ENCODE peak calls at places on chromosomes 1 and 21, in five cellular contexts. A is esophagus muscularis mucosa, Y is K562, V is sigmoid colon, W is GM12878. B is an unnamed sample.

GRCh38 chr1:111745670-111746613 is 6.7 kb upstream of the INKA2 start:
- DNase-seq in A (no peak), Y (no peak), W (no peak), V (peak; percentile 81), B (no peak)

GRCh38 chr1:30229960-30230359 is 493.4 kb downstream of the MATN1 start:
- DNase-seq in Y (no peak), V (no peak), W (no peak), A (no peak), B (no peak)

GRCh38 chr1:83746234-83746633 is 252.7 kb downstream of the TTLL7 start:
- DNase-seq in W (peak; percentile 23), V (no peak), Y (no peak), A (no peak), B (no peak)

GRCh38 chr21:28805885-28806284 is 186.8 kb downstream of the LTN1 start:
- DNase-seq in V (no peak), A (no peak), W (no peak), Y (no peak), B (no peak)

GRCh38 chr1:182657026-182657425 is 27.4 kb downstream of the RGS8 start:
- DNase-seq in Y (no peak), V (no peak), A (no peak), W (no peak), B (no peak)

GRCh38 chr1:74534241-74534640 is 21.8 kb upstream of the LRRC53 start:
- DNase-seq in Y (no peak), A (no peak), V (no peak), W (no peak), B (no peak)

GRCh38 chr21:33424214-33424613 is 21.0 kb downstream of the IFNGR2 start:
- DNase-seq in A (no peak), Y (no peak), W (no peak), V (no peak), B (no peak)

GRCh38 chr1:1911390-1912041 is 3.5 kb upstream of the CALML6 start:
- DNase-seq in V (peak; percentile 59), Y (no peak), W (no peak), A (no peak), B (peak; percentile 5)

GRCh38 chr1:12014141-12014981 is 4.9 kb upstream of the MIIP start:
- DNase-seq in Y (peak; percentile 72), W (no peak), V (no peak), A (no peak), B (no peak)

GRCh38 chr1:117120774-117121588 is 568 bp downstream of the TRIM45 start:
- DNase-seq in W (no peak), Y (peak; percentile 14), A (no peak), V (no peak), B (no peak)

GRCh38 chr1:229006121-229006870 is 264.6 kb upstream of the RAB4A start:
- DNase-seq in V (no peak), A (no peak), W (no peak), Y (no peak), B (no peak)

GRCh38 chr1:114122891-114123621 is 30.6 kb downstream of the SYT6 start:
- DNase-seq in A (no peak), V (peak; percentile 50), Y (no peak), W (no peak), B (no peak)

GRCh38 chr1:212452323-212453155 is 19.8 kb downstream of the NENF start:
- DNase-seq in V (peak; percentile 61), W (no peak), Y (no peak), A (no peak), B (no peak)

GRCh38 chr1:232334811-232335210 is 295.1 kb downstream of the SIPA1L2 start:
- DNase-seq in A (no peak), V (no peak), W (no peak), Y (no peak), B (no peak)

GRCh38 chr1:38020361-38020760 is 7.8 kb downstream of the UTP11 start:
- DNase-seq in W (no peak), V (no peak), A (no peak), Y (no peak), B (no peak)

GRCh38 chr1:234538062-234538731 is 59.2 kb upstream of the TARBP1 start:
- DNase-seq in A (no peak), Y (no peak), W (no peak), V (peak; percentile 65), B (peak; percentile 70)

GRCh38 chr1:77288275-77288674 is 6.5 kb downstream of the AK5 start:
- DNase-seq in A (no peak), V (no peak), Y (no peak), W (no peak), B (no peak)

GRCh38 chr1:242568666-242569065 is 44.2 kb upstream of the PLD5 start:
- DNase-seq in Y (peak; percentile 3), A (no peak), W (no peak), V (no peak), B (no peak)

GRCh38 chr1:152502496-152503180 is 8.0 kb upstream of the LCE5A start:
- DNase-seq in V (no peak), W (no peak), Y (no peak), A (peak; percentile 70), B (no peak)

DNA sequence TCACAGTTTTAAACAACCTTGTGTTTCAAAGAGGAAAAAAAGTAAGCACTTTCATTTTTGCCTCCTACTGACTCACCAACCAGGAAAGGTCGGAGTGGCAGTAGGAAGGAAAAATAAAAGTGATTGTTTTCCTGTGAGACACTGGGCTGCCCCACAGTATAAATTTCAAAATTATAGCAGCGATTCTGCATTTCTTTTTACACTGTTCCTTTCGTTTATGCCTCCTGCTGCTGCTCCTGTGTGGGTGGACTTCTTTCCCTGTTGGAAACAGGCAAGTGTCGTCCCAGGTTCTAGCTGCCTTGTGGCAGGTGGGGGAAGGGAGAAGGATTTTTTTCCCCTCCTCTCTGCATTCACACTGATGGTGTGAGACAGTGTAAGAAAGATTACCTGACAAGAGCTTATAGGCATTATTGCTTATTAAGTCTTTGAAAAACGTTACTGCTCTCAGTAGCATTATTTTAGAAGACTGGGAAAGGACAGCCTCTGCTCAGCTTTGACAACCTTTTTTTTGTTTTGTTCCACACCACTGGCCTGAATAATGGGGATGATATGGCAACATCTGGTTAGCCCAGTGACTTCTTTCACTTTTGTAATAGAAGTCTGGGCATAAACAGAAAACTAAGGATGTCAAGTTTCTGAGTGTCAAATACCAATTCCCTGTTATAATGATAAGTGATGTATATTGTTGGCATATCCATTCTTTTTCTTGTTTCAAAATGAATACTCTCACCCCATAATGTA is 77.9 kb downstream of the NEK7 start:
- DNase-seq in A (no peak), W (no peak), Y (no peak), V (no peak), B (no peak)
- TF ChIP-seq POLR2AphosphoS5 in A (no peak), W (no peak), Y (no peak), V (no peak), B (no peak)

GRCh38 chr1:226809785-226810571 is 60.4 kb upstream of the PSEN2 start:
- DNase-seq in Y (no peak), A (no peak), V (peak; percentile 57), W (no peak), B (no peak)

GRCh38 chr1:226813671-226814591 is 56.5 kb upstream of the PSEN2 start:
- DNase-seq in W (no peak), V (no peak), Y (no peak), A (no peak), B (no peak)

GRCh38 chr1:226816585-226816984 is 53.8 kb upstream of the PSEN2 start:
- DNase-seq in A (no peak), Y (no peak), W (no peak), V (no peak), B (no peak)

GRCh38 chr1:226810681-226811080 is 59.7 kb upstream of the PSEN2 start:
- DNase-seq in V (peak; percentile 40), A (no peak), Y (no peak), W (no peak), B (no peak)

DNA sequence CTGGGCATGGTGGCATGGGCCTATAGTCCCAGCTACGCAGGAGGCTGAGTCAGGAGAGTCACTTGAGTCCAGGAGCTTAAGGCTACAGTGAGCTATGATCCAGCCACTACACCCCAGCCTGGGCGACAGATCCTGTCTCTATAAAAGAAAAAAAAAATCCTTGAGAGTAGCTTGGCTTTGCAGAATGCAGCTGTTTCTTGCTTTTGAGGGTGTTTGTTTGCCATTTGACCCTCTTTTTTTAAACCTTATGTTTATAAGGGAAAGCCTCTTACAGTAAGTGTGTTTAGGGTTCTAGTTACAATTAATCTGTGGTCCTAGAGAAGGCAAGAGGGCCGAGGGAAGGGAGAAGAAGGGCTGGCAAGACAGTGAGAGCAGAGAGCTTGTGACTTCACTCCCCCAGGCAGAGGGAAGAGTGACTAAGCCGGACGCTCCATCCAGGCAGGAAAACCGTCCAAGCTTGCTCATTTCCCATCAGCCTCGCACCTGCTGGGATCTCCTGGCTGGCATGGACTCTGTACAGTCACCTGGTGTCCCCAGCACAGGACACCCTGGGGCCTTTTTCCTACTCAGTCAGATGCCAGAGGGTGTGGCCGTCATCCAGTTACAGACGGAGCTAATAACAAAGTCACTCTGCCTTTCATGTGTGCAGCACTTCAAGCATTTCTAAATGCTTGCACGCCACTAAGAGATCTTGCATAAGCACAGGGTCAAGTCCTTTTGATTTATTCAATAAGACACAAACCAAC is 55.5 kb upstream of the PSEN2 start:
- DNase-seq in W (no peak), A (peak; percentile 93), Y (no peak), V (peak; percentile 91), B (peak; percentile 73)
- TF ChIP-seq EP300 in W (no peak), A (peak; percentile 84), Y (no peak), V (peak; percentile 48), B (peak; percentile 79)

DNA sequence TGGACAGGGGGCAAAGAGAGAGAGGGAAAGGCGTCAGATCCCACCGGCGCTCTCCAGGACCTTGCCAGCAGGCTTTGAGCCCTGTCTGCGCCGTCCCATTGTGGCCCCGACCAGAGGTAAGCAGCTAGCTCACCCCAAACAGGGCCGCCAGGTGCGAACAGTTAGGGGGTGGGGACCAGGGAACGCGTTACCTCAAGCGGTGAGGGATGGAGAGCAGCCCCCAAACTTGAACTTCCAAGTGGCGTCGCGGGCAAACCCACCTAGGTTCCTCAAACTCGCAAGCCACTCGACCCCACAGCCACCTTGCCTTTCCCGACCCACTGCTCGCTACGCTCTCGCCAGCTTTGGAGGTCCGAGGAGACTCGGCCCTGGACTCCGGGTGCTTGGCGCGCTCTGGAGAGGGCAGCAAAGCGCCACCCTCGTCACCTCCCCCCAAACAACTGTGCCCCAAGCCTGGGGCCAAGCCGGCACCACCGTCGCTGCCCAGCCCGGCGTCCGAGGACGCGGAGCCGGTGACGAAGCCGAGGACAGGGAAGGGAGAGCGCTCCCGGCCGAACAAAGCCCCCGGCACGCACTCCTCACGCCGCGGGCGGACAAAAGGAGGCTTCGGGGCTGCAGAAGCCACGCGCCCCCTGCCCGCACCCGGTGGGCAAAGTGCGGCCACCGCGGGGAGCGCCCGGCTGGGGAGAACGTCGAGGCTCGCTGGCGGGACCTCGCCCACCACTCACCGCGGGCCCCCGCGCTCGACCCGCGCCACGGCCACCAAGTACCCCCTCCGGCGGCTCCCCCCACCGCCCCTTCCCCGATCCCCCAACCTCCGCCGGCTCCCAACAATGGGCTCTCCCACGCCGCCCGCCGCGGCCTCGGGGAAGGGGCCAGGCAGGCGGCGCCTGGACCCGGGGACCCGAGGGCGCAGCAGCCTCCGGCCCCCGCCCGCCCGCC is 984 bp downstream of the SSBP3 start:
- DNase-seq in Y (peak; percentile 54), W (no peak), V (no peak), A (no peak), B (peak; percentile 41)
- TF ChIP-seq POLR2AphosphoS5 in Y (no peak), W (no peak), V (no peak), A (no peak), B (no peak)

GRCh38 chr1:172824199-172824598 is 165.3 kb downstream of the FASLG start:
- DNase-seq in Y (no peak), A (no peak), W (no peak), V (no peak), B (no peak)

GRCh38 chr1:172827301-172827700 is 168.4 kb downstream of the FASLG start:
- DNase-seq in W (no peak), A (no peak), V (no peak), Y (no peak), B (no peak)

GRCh38 chr1:172823534-172823933 is 164.6 kb downstream of the FASLG start:
- DNase-seq in V (no peak), A (no peak), W (no peak), Y (no peak), B (no peak)

GRCh38 chr1:172827841-172828240 is 168.9 kb downstream of the FASLG start:
- DNase-seq in W (no peak), A (no peak), V (no peak), Y (no peak), B (no peak)

GRCh38 chr1:172826096-172826741 is 167.3 kb downstream of the FASLG start:
- DNase-seq in V (peak; percentile 77), A (no peak), Y (peak; percentile 35), W (no peak), B (no peak)
- TF ChIP-seq EP300 in V (no peak), A (peak; percentile 74), Y (no peak), W (no peak), B (no peak)